ENCODE peak calls at places on chromosome 2, in nine cellular contexts. One of them, this sample, is unnamed.

GRCh38 chr2:19235308-19235707 is 123.1 kb downstream of the OSR1 start:
- DNase-seq in heart left ventricle: no peak
- DNase-seq in prostate gland: peak; percentile 58
- DNase-seq in chondrocyte: no peak
- DNase-seq in mammary epithelial cell: peak; percentile 90
- DNase-seq in lower lobe of right lung: no peak
- DNase-seq in GM13976: no peak
- DNase-seq in foreskin fibroblast: peak; percentile 77
- DNase-seq in AG10803: peak; percentile 89
- DNase-seq in this sample: peak; percentile 70

GRCh38 chr2:190679813-190680591 is 31.1 kb downstream of the NAB1 start:
- DNase-seq in heart left ventricle: peak; percentile 66
- DNase-seq in prostate gland: peak; percentile 5
- DNase-seq in chondrocyte: no peak
- DNase-seq in mammary epithelial cell: peak; percentile 32
- DNase-seq in lower lobe of right lung: peak; percentile 59
- DNase-seq in GM13976: no peak
- DNase-seq in foreskin fibroblast: peak; percentile 29
- DNase-seq in AG10803: no peak
- DNase-seq in this sample: no peak

GRCh38 chr2:118750959-118751565 is 96.4 kb downstream of the EN1 start:
- DNase-seq in heart left ventricle: no peak
- DNase-seq in prostate gland: no peak
- DNase-seq in chondrocyte: no peak
- DNase-seq in mammary epithelial cell: peak; percentile 94
- DNase-seq in lower lobe of right lung: no peak
- DNase-seq in GM13976: no peak
- DNase-seq in foreskin fibroblast: no peak
- DNase-seq in AG10803: peak; percentile 98
- DNase-seq in this sample: no peak

GRCh38 chr2:193373139-193373538 is 1178.4 kb upstream of the TMEFF2 start:
- DNase-seq in heart left ventricle: no peak
- DNase-seq in prostate gland: no peak
- DNase-seq in chondrocyte: no peak
- DNase-seq in mammary epithelial cell: no peak
- DNase-seq in lower lobe of right lung: no peak
- DNase-seq in GM13976: no peak
- DNase-seq in foreskin fibroblast: no peak
- DNase-seq in AG10803: no peak
- DNase-seq in this sample: no peak

GRCh38 chr2:86065512-86065911 is 40.2 kb downstream of the POLR1A start:
- DNase-seq in heart left ventricle: no peak
- DNase-seq in prostate gland: no peak
- DNase-seq in chondrocyte: no peak
- DNase-seq in mammary epithelial cell: no peak
- DNase-seq in lower lobe of right lung: no peak
- DNase-seq in GM13976: no peak
- DNase-seq in foreskin fibroblast: peak; percentile 67
- DNase-seq in AG10803: peak; percentile 88
- DNase-seq in this sample: peak; percentile 38

GRCh38 chr2:125837108-125837507 is 818.9 kb upstream of the GYPC start:
- DNase-seq in heart left ventricle: no peak
- DNase-seq in prostate gland: no peak
- DNase-seq in chondrocyte: no peak
- DNase-seq in mammary epithelial cell: no peak
- DNase-seq in lower lobe of right lung: no peak
- DNase-seq in GM13976: no peak
- DNase-seq in foreskin fibroblast: no peak
- DNase-seq in AG10803: no peak
- DNase-seq in this sample: no peak

GRCh38 chr2:138493334-138493733 is 8.2 kb upstream of the SPOPL start:
- DNase-seq in heart left ventricle: no peak
- DNase-seq in prostate gland: no peak
- DNase-seq in chondrocyte: no peak
- DNase-seq in mammary epithelial cell: no peak
- DNase-seq in lower lobe of right lung: no peak
- DNase-seq in GM13976: no peak
- DNase-seq in foreskin fibroblast: no peak
- DNase-seq in AG10803: no peak
- DNase-seq in this sample: no peak

GRCh38 chr2:10405441-10405840 is 42.7 kb downstream of the ODC1 start:
- DNase-seq in heart left ventricle: no peak
- DNase-seq in prostate gland: peak; percentile 75
- DNase-seq in chondrocyte: no peak
- DNase-seq in mammary epithelial cell: peak; percentile 98
- DNase-seq in lower lobe of right lung: peak; percentile 76
- DNase-seq in GM13976: no peak
- DNase-seq in foreskin fibroblast: peak; percentile 94
- DNase-seq in AG10803: peak; percentile 99
- DNase-seq in this sample: peak; percentile 88

GRCh38 chr2:67965246-67965645 is 97.6 kb downstream of the C1D start:
- DNase-seq in heart left ventricle: no peak
- DNase-seq in prostate gland: no peak
- DNase-seq in chondrocyte: no peak
- DNase-seq in mammary epithelial cell: peak; percentile 83
- DNase-seq in lower lobe of right lung: no peak
- DNase-seq in GM13976: no peak
- DNase-seq in foreskin fibroblast: peak; percentile 12
- DNase-seq in AG10803: peak; percentile 14
- DNase-seq in this sample: peak; percentile 25

GRCh38 chr2:152425765-152426710 is 91.1 kb downstream of the FMNL2 start:
- DNase-seq in heart left ventricle: no peak
- DNase-seq in prostate gland: no peak
- DNase-seq in chondrocyte: no peak
- DNase-seq in mammary epithelial cell: no peak
- DNase-seq in lower lobe of right lung: no peak
- DNase-seq in GM13976: no peak
- DNase-seq in foreskin fibroblast: no peak
- DNase-seq in AG10803: peak; percentile 30
- DNase-seq in this sample: no peak

GRCh38 chr2:36559221-36559942 is 38.6 kb downstream of the FEZ2 start:
- DNase-seq in heart left ventricle: no peak
- DNase-seq in prostate gland: no peak
- DNase-seq in chondrocyte: no peak
- DNase-seq in mammary epithelial cell: no peak
- DNase-seq in lower lobe of right lung: no peak
- DNase-seq in GM13976: no peak
- DNase-seq in foreskin fibroblast: no peak
- DNase-seq in AG10803: no peak
- DNase-seq in this sample: no peak

GRCh38 chr2:227774011-227774624 is 28.4 kb downstream of the SCYGR8 start:
- DNase-seq in heart left ventricle: no peak
- DNase-seq in prostate gland: no peak
- DNase-seq in chondrocyte: no peak
- DNase-seq in mammary epithelial cell: no peak
- DNase-seq in lower lobe of right lung: no peak
- DNase-seq in GM13976: peak; percentile 51
- DNase-seq in foreskin fibroblast: no peak
- DNase-seq in AG10803: no peak
- DNase-seq in this sample: no peak

GRCh38 chr2:225534697-225535096 is 135.2 kb downstream of the NYAP2 start:
- DNase-seq in heart left ventricle: no peak
- DNase-seq in prostate gland: no peak
- DNase-seq in chondrocyte: no peak
- DNase-seq in mammary epithelial cell: peak; percentile 39
- DNase-seq in lower lobe of right lung: no peak
- DNase-seq in GM13976: no peak
- DNase-seq in foreskin fibroblast: no peak
- DNase-seq in AG10803: no peak
- DNase-seq in this sample: no peak

GRCh38 chr2:120833127-120833675 is 97.5 kb downstream of the GLI2 start:
- DNase-seq in heart left ventricle: peak; percentile 33
- DNase-seq in prostate gland: no peak
- DNase-seq in chondrocyte: peak; percentile 48
- DNase-seq in mammary epithelial cell: no peak
- DNase-seq in lower lobe of right lung: peak; percentile 21
- DNase-seq in GM13976: no peak
- DNase-seq in foreskin fibroblast: no peak
- DNase-seq in AG10803: no peak
- DNase-seq in this sample: no peak

GRCh38 chr2:70069049-70069448 is 18.2 kb upstream of the PCBP1 start:
- DNase-seq in heart left ventricle: no peak
- DNase-seq in prostate gland: no peak
- DNase-seq in chondrocyte: no peak
- DNase-seq in mammary epithelial cell: peak; percentile 94
- DNase-seq in lower lobe of right lung: no peak
- DNase-seq in GM13976: peak; percentile 63
- DNase-seq in foreskin fibroblast: no peak
- DNase-seq in AG10803: no peak
- DNase-seq in this sample: no peak

GRCh38 chr2:16121231-16121985 is 181.1 kb downstream of the MYCN start:
- DNase-seq in heart left ventricle: no peak
- DNase-seq in prostate gland: no peak
- DNase-seq in chondrocyte: no peak
- DNase-seq in mammary epithelial cell: no peak
- DNase-seq in lower lobe of right lung: no peak
- DNase-seq in GM13976: no peak
- DNase-seq in foreskin fibroblast: no peak
- DNase-seq in AG10803: no peak
- DNase-seq in this sample: no peak

GRCh38 chr2:72220170-72220569 is 72.5 kb upstream of the CYP26B1 start:
- DNase-seq in heart left ventricle: no peak
- DNase-seq in prostate gland: no peak
- DNase-seq in chondrocyte: no peak
- DNase-seq in mammary epithelial cell: no peak
- DNase-seq in lower lobe of right lung: no peak
- DNase-seq in GM13976: no peak
- DNase-seq in foreskin fibroblast: no peak
- DNase-seq in AG10803: no peak
- DNase-seq in this sample: no peak

GRCh38 chr2:64213607-64214275 is 69.5 kb upstream of the PELI1 start:
- DNase-seq in heart left ventricle: no peak
- DNase-seq in prostate gland: no peak
- DNase-seq in chondrocyte: no peak
- DNase-seq in mammary epithelial cell: no peak
- DNase-seq in lower lobe of right lung: no peak
- DNase-seq in GM13976: peak; percentile 36
- DNase-seq in foreskin fibroblast: no peak
- DNase-seq in AG10803: no peak
- DNase-seq in this sample: no peak

GRCh38 chr2:64847930-64848329 is 141.3 kb upstream of the SLC1A4 start:
- DNase-seq in heart left ventricle: no peak
- DNase-seq in prostate gland: no peak
- DNase-seq in chondrocyte: no peak
- DNase-seq in mammary epithelial cell: no peak
- DNase-seq in lower lobe of right lung: no peak
- DNase-seq in GM13976: no peak
- DNase-seq in foreskin fibroblast: no peak
- DNase-seq in AG10803: no peak
- DNase-seq in this sample: no peak

GRCh38 chr2:172751564-172751963 is 15.9 kb downstream of the RAPGEF4 start:
- DNase-seq in heart left ventricle: no peak
- DNase-seq in prostate gland: no peak
- DNase-seq in chondrocyte: no peak
- DNase-seq in mammary epithelial cell: no peak
- DNase-seq in lower lobe of right lung: no peak
- DNase-seq in GM13976: no peak
- DNase-seq in foreskin fibroblast: no peak
- DNase-seq in AG10803: no peak
- DNase-seq in this sample: no peak
- TF ChIP-seq CTCF in heart left ventricle: no peak
- TF ChIP-seq CTCF in prostate gland: no peak
- TF ChIP-seq CTCF in chondrocyte: no peak
- TF ChIP-seq CTCF in mammary epithelial cell: no peak
- TF ChIP-seq CTCF in lower lobe of right lung: no peak
- TF ChIP-seq CTCF in GM13976: no peak
- TF ChIP-seq CTCF in foreskin fibroblast: no peak
- TF ChIP-seq CTCF in AG10803: no peak
- TF ChIP-seq CTCF in this sample: no peak

GRCh38 chr2:101982630-101983029 is 9.1 kb upstream of the IL1R2 start:
- DNase-seq in heart left ventricle: no peak
- DNase-seq in prostate gland: no peak
- DNase-seq in chondrocyte: no peak
- DNase-seq in mammary epithelial cell: no peak
- DNase-seq in lower lobe of right lung: no peak
- DNase-seq in GM13976: no peak
- DNase-seq in foreskin fibroblast: no peak
- DNase-seq in AG10803: no peak
- DNase-seq in this sample: no peak

GRCh38 chr2:101983486-101983885 is 8.3 kb upstream of the IL1R2 start:
- DNase-seq in heart left ventricle: no peak
- DNase-seq in prostate gland: peak; percentile 39
- DNase-seq in chondrocyte: no peak
- DNase-seq in mammary epithelial cell: peak; percentile 48
- DNase-seq in lower lobe of right lung: no peak
- DNase-seq in GM13976: no peak
- DNase-seq in foreskin fibroblast: no peak
- DNase-seq in AG10803: peak; percentile 56
- DNase-seq in this sample: peak; percentile 41

GRCh38 chr2:101985101-101985792 is 6.5 kb upstream of the IL1R2 start:
- DNase-seq in heart left ventricle: no peak
- DNase-seq in prostate gland: no peak
- DNase-seq in chondrocyte: no peak
- DNase-seq in mammary epithelial cell: peak; percentile 91
- DNase-seq in lower lobe of right lung: no peak
- DNase-seq in GM13976: no peak
- DNase-seq in foreskin fibroblast: no peak
- DNase-seq in AG10803: no peak
- DNase-seq in this sample: no peak

GRCh38 chr2:101984656-101985055 is 7.1 kb upstream of the IL1R2 start:
- DNase-seq in heart left ventricle: no peak
- DNase-seq in prostate gland: no peak
- DNase-seq in chondrocyte: no peak
- DNase-seq in mammary epithelial cell: no peak
- DNase-seq in lower lobe of right lung: no peak
- DNase-seq in GM13976: no peak
- DNase-seq in foreskin fibroblast: no peak
- DNase-seq in AG10803: no peak
- DNase-seq in this sample: no peak

GRCh38 chr2:101983928-101984327 is 7.8 kb upstream of the IL1R2 start:
- DNase-seq in heart left ventricle: no peak
- DNase-seq in prostate gland: no peak
- DNase-seq in chondrocyte: no peak
- DNase-seq in mammary epithelial cell: peak; percentile 8
- DNase-seq in lower lobe of right lung: no peak
- DNase-seq in GM13976: no peak
- DNase-seq in foreskin fibroblast: no peak
- DNase-seq in AG10803: no peak
- DNase-seq in this sample: no peak
- TF ChIP-seq CTCF in heart left ventricle: no peak
- TF ChIP-seq CTCF in prostate gland: peak; percentile 21
- TF ChIP-seq CTCF in chondrocyte: peak; percentile 75
- TF ChIP-seq CTCF in mammary epithelial cell: peak; percentile 39
- TF ChIP-seq CTCF in lower lobe of right lung: peak; percentile 21
- TF ChIP-seq CTCF in GM13976: no peak
- TF ChIP-seq CTCF in foreskin fibroblast: peak; percentile 37
- TF ChIP-seq CTCF in AG10803: peak; percentile 65
- TF ChIP-seq CTCF in this sample: peak; percentile 58

GRCh38 chr2:239688098-239688497 is 287.3 kb upstream of the HDAC4 start:
- DNase-seq in heart left ventricle: no peak
- DNase-seq in prostate gland: no peak
- DNase-seq in chondrocyte: no peak
- DNase-seq in mammary epithelial cell: no peak
- DNase-seq in lower lobe of right lung: peak; percentile 22
- DNase-seq in GM13976: no peak
- DNase-seq in foreskin fibroblast: no peak
- DNase-seq in AG10803: no peak
- DNase-seq in this sample: no peak
- TF ChIP-seq CTCF in heart left ventricle: no peak
- TF ChIP-seq CTCF in prostate gland: peak; percentile 16
- TF ChIP-seq CTCF in chondrocyte: no peak
- TF ChIP-seq CTCF in mammary epithelial cell: no peak
- TF ChIP-seq CTCF in lower lobe of right lung: no peak
- TF ChIP-seq CTCF in GM13976: no peak
- TF ChIP-seq CTCF in foreskin fibroblast: no peak
- TF ChIP-seq CTCF in AG10803: no peak
- TF ChIP-seq CTCF in this sample: no peak

GRCh38 chr2:20443276-20443920 is 3.5 kb upstream of the RHOB start:
- DNase-seq in heart left ventricle: no peak
- DNase-seq in prostate gland: no peak
- DNase-seq in chondrocyte: no peak
- DNase-seq in mammary epithelial cell: no peak
- DNase-seq in lower lobe of right lung: no peak
- DNase-seq in GM13976: peak; percentile 54
- DNase-seq in foreskin fibroblast: no peak
- DNase-seq in AG10803: peak; percentile 46
- DNase-seq in this sample: no peak
- TF ChIP-seq CTCF in heart left ventricle: peak; percentile 78
- TF ChIP-seq CTCF in prostate gland: peak; percentile 59
- TF ChIP-seq CTCF in chondrocyte: peak; percentile 89
- TF ChIP-seq CTCF in mammary epithelial cell: no peak
- TF ChIP-seq CTCF in lower lobe of right lung: peak; percentile 68
- TF ChIP-seq CTCF in GM13976: no peak
- TF ChIP-seq CTCF in foreskin fibroblast: peak; percentile 27
- TF ChIP-seq CTCF in AG10803: peak; percentile 60
- TF ChIP-seq CTCF in this sample: peak; percentile 85

This sample was measured in HFFc6.